ENCODE peak calls at places on chromosomes 1 and 21, in seven cellular contexts. P, N, X, I, D, K and J are unnamed samples.

GRCh38 chr1:41874350-41874749 is 44.4 kb downstream of the HIVEP3 start:
- DNase-seq in P (no peak), N (no peak), X (no peak), I (no peak), D (no peak), K (peak; percentile 58), J (no peak)

GRCh38 chr1:207362962-207363858 is 41.7 kb downstream of the CD55 start:
- DNase-seq in P (no peak), N (no peak), X (no peak), I (no peak), D (no peak), K (no peak), J (no peak)

GRCh38 chr1:77582905-77583304 is 99.6 kb downstream of the ZZZ3 start:
- DNase-seq in P (no peak), N (no peak), X (no peak), I (no peak), D (no peak), K (no peak), J (no peak)

GRCh38 chr1:185292237-185292636 is 24.8 kb downstream of the IVNS1ABP start:
- DNase-seq in P (no peak), N (no peak), X (no peak), I (no peak), D (no peak), K (no peak), J (no peak)

GRCh38 chr1:74271503-74271902 is 36.3 kb downstream of the TNNI3K start:
- DNase-seq in P (no peak), N (no peak), X (no peak), I (peak; percentile 11), D (no peak), K (peak; percentile 50), J (no peak)

GRCh38 chr1:203338335-203339036 is 12.4 kb downstream of the FMOD start:
- DNase-seq in P (no peak), N (peak; percentile 37), X (peak; percentile 33), I (peak; percentile 76), D (peak; percentile 88), K (peak; percentile 86), J (peak; percentile 74)

GRCh38 chr1:194155962-194156361 is 969.5 kb upstream of the B3GALT2 start:
- DNase-seq in P (no peak), N (no peak), X (no peak), I (no peak), D (no peak), K (no peak), J (no peak)

GRCh38 chr1:10626011-10626731 is 151.4 kb downstream of the PEX14 start:
- DNase-seq in P (no peak), N (no peak), X (no peak), I (no peak), D (no peak), K (no peak), J (peak; percentile 11)

GRCh38 chr1:201215531-201216357 is 25.1 kb downstream of the IGFN1 start:
- DNase-seq in P (no peak), N (no peak), X (no peak), I (no peak), D (no peak), K (peak; percentile 51), J (no peak)

GRCh38 chr1:183567584-183567983 is 22.7 kb downstream of the NCF2 start:
- DNase-seq in P (no peak), N (peak; percentile 38), X (peak; percentile 6), I (no peak), D (no peak), K (peak; percentile 42), J (no peak)

GRCh38 chr1:216119600-216119999 is 303.6 kb downstream of the USH2A start:
- DNase-seq in P (no peak), N (no peak), X (no peak), I (peak; percentile 61), D (no peak), K (no peak), J (no peak)

GRCh38 chr1:42179900-42180329 is 15.4 kb upstream of the GUCA2A start:
- DNase-seq in P (no peak), N (no peak), X (no peak), I (no peak), D (no peak), K (no peak), J (no peak)

GRCh38 chr1:30083800-30084464 is 639.5 kb downstream of the MATN1 start:
- DNase-seq in P (no peak), N (no peak), X (no peak), I (peak; percentile 42), D (no peak), K (no peak), J (no peak)

GRCh38 chr21:40841524-40842196 is 5.3 kb downstream of the DSCAM start:
- DNase-seq in P (no peak), N (peak; percentile 42), X (peak; percentile 94), I (peak; percentile 89), D (peak; percentile 88), K (peak; percentile 93), J (peak; percentile 81)

GRCh38 chr1:59393211-59394180 is 96.6 kb downstream of the FGGY start:
- DNase-seq in P (no peak), N (peak; percentile 70), X (peak; percentile 1), I (peak; percentile 56), D (peak; percentile 60), K (no peak), J (no peak)

GRCh38 chr1:226111865-226112395 is 49.4 kb downstream of the H3-3A start:
- DNase-seq in P (no peak), N (no peak), X (no peak), I (no peak), D (no peak), K (no peak), J (no peak)

GRCh38 chr1:7278045-7278444 is 492.8 kb downstream of the CAMTA1 start:
- DNase-seq in P (no peak), N (no peak), X (no peak), I (no peak), D (no peak), K (peak; percentile 16), J (no peak)

GRCh38 chr1:41619511-41620364 is 135.3 kb upstream of the EDN2 start:
- DNase-seq in P (no peak), N (no peak), X (no peak), I (peak; percentile 55), D (no peak), K (peak; percentile 67), J (no peak)

GRCh38 chr1:224670506-224670905 is 54.4 kb downstream of the CNIH3 start:
- DNase-seq in P (no peak), N (no peak), X (no peak), I (no peak), D (no peak), K (no peak), J (no peak)

GRCh38 chr1:181482521-181483083 is 715 bp upstream of the CACNA1E start:
- DNase-seq in P (no peak), N (peak; percentile 20), X (no peak), I (peak; percentile 72), D (peak; percentile 69), K (peak; percentile 89), J (peak; percentile 74)

GRCh38 chr1:211493865-211494653 is 2.1 kb upstream of the RD3 start:
- DNase-seq in P (no peak), N (no peak), X (no peak), I (no peak), D (no peak), K (no peak), J (no peak)

GRCh38 chr1:14067686-14068085 is 367.7 kb downstream of the PRDM2 start:
- DNase-seq in P (no peak), N (no peak), X (no peak), I (peak; percentile 1), D (peak; percentile 69), K (no peak), J (no peak)

GRCh38 chr1:45266151-45266801 is 59.9 kb upstream of the ZSWIM5 start:
- DNase-seq in P (no peak), N (peak; percentile 43), X (no peak), I (peak; percentile 15), D (no peak), K (no peak), J (no peak)

GRCh38 chr1:246069581-246069980 is 437.5 kb downstream of the SMYD3 start:
- DNase-seq in P (no peak), N (no peak), X (no peak), I (no peak), D (no peak), K (no peak), J (no peak)

GRCh38 chr1:29033829-29034466 is 89.8 kb downstream of the TMEM200B start:
- DNase-seq in P (no peak), N (no peak), X (peak; percentile 54), I (peak; percentile 44), D (peak; percentile 45), K (no peak), J (no peak)

GRCh38 chr1:46223472-46223943 is 20.4 kb downstream of the LURAP1 start:
- DNase-seq in P (peak; percentile 54), N (no peak), X (peak; percentile 58), I (peak; percentile 92), D (peak; percentile 96), K (peak; percentile 86), J (peak; percentile 77)

GRCh38 chr1:34847094-34847493 is 12.5 kb downstream of the SMIM12 start:
- DNase-seq in P (no peak), N (no peak), X (no peak), I (no peak), D (no peak), K (no peak), J (no peak)

GRCh38 chr1:186681806-186682205 is 1.6 kb upstream of the PTGS2 start:
- DNase-seq in P (no peak), N (no peak), X (no peak), I (no peak), D (no peak), K (no peak), J (no peak)

GRCh38 chr1:234691567-234691966 is 81.6 kb upstream of the IRF2BP2 start:
- DNase-seq in P (no peak), N (no peak), X (no peak), I (no peak), D (no peak), K (no peak), J (no peak)